ENCODE peak calls at places on chromosomes 12 and 14, in ten cellular contexts. F, K, J, L, P, C, S, Z, B and W are unnamed samples.
A peak's percentile ranks its signal among the peaks of the same experiment; 100 is the strongest.

GRCh38 chr12:3630111-3630510 is 122.8 kb downstream of the CRACR2A start:
- DNase-seq in F (no peak), K (no peak), J (no peak), L (no peak), P (no peak), C (no peak), S (no peak), Z (no peak), B (no peak), W (no peak)

GRCh38 chr12:54206807-54207206 is 18.0 kb upstream of the SMUG1 start:
- DNase-seq in F (no peak), K (no peak), J (no peak), L (no peak), P (no peak), C (no peak), S (no peak), Z (no peak), B (no peak), W (no peak)

GRCh38 chr12:124613151-124613585 is 45.8 kb upstream of the NCOR2 start:
- DNase-seq in F (peak; percentile 93), K (no peak), J (no peak), L (no peak), P (peak; percentile 58), C (no peak), S (no peak), Z (no peak), B (peak; percentile 78), W (no peak)

GRCh38 chr14:104598461-104599273 is 5.9 kb downstream of the TMEM179 start:
- DNase-seq in F (no peak), K (no peak), J (peak; percentile 55), L (no peak), P (no peak), C (no peak), S (no peak), Z (no peak), B (no peak), W (no peak)

GRCh38 chr12:49358548-49359141 is 8.6 kb upstream of the SPATS2 start:
- DNase-seq in F (peak; percentile 80), K (peak; percentile 52), J (peak; percentile 60), L (no peak), P (peak; percentile 64), C (peak; percentile 72), S (peak; percentile 79), Z (no peak), B (peak; percentile 76), W (peak; percentile 84)

GRCh38 chr12:32302218-32302826 is 97.0 kb upstream of the FGD4 start:
- DNase-seq in F (peak; percentile 33), K (no peak), J (no peak), L (no peak), P (peak; percentile 32), C (peak; percentile 33), S (peak; percentile 27), Z (no peak), B (peak; percentile 42), W (peak; percentile 36)

GRCh38 chr12:65827827-65828231 is 3.5 kb downstream of the HMGA2 start:
- DNase-seq in F (peak; percentile 57), K (no peak), J (no peak), L (no peak), P (no peak), C (no peak), S (no peak), Z (no peak), B (no peak), W (no peak)

GRCh38 chr12:108172033-108172432 is 42.9 kb downstream of the WSCD2 start:
- DNase-seq in F (no peak), K (no peak), J (no peak), L (no peak), P (no peak), C (no peak), S (no peak), Z (no peak), B (no peak), W (no peak)

GRCh38 chr14:53011053-53011462 is 60.2 kb upstream of the FERMT2 start:
- DNase-seq in F (peak; percentile 99), K (no peak), J (peak; percentile 86), L (peak; percentile 43), P (peak; percentile 96), C (peak; percentile 100), S (no peak), Z (no peak), B (peak; percentile 99), W (no peak)

GRCh38 chr14:58104808-58105207 is 47.2 kb downstream of the ARMH4 start:
- DNase-seq in F (peak; percentile 54), K (no peak), J (no peak), L (no peak), P (peak; percentile 76), C (peak; percentile 58), S (no peak), Z (no peak), B (peak; percentile 79), W (no peak)

GRCh38 chr12:91239497-91239896 is 56.9 kb upstream of the DCN start:
- DNase-seq in F (no peak), K (no peak), J (no peak), L (no peak), P (no peak), C (no peak), S (no peak), Z (no peak), B (no peak), W (no peak)

GRCh38 chr12:123024819-123025391 is 44.4 kb downstream of the ARL6IP4 start:
- DNase-seq in F (no peak), K (no peak), J (no peak), L (no peak), P (peak; percentile 61), C (peak; percentile 29), S (peak; percentile 31), Z (no peak), B (peak; percentile 58), W (no peak)

GRCh38 chr14:23578560-23579310 is at the start of gene JPH4:
- DNase-seq in F (no peak), K (no peak), J (no peak), L (no peak), P (peak; percentile 38), C (peak; percentile 31), S (peak; percentile 16), Z (no peak), B (no peak), W (no peak)

GRCh38 chr12:57475271-57476161 is 4.2 kb downstream of the ARHGAP9 start:
- DNase-seq in F (peak; percentile 41), K (no peak), J (no peak), L (peak; percentile 23), P (no peak), C (peak; percentile 39), S (no peak), Z (no peak), B (peak; percentile 21), W (no peak)

GRCh38 chr14:70425349-70425748 is 8.5 kb upstream of the SYNJ2BP start:
- DNase-seq in F (no peak), K (no peak), J (no peak), L (no peak), P (peak; percentile 3), C (no peak), S (no peak), Z (no peak), B (no peak), W (no peak)

GRCh38 chr12:50201987-50202521 is 34.9 kb upstream of the CERS5 start:
- DNase-seq in F (peak; percentile 59), K (no peak), J (no peak), L (no peak), P (peak; percentile 97), C (peak; percentile 100), S (no peak), Z (no peak), B (peak; percentile 83), W (peak; percentile 19)

GRCh38 chr12:10750385-10750727 is 27.2 kb upstream of the YBX3 start:
- DNase-seq in F (no peak), K (no peak), J (no peak), L (no peak), P (no peak), C (no peak), S (no peak), Z (no peak), B (no peak), W (no peak)

GRCh38 chr12:126897102-126897501 is 1369.9 kb upstream of the TMEM132C start:
- DNase-seq in F (no peak), K (no peak), J (no peak), L (no peak), P (no peak), C (no peak), S (no peak), Z (no peak), B (no peak), W (no peak)

GRCh38 chr14:68772761-68773381 is 20.0 kb downstream of the ZFP36L1 start:
- DNase-seq in F (no peak), K (no peak), J (no peak), L (no peak), P (no peak), C (no peak), S (no peak), Z (no peak), B (no peak), W (no peak)

GRCh38 chr12:69479675-69480074 is 9.5 kb downstream of the FRS2 start:
- DNase-seq in F (no peak), K (no peak), J (no peak), L (no peak), P (no peak), C (no peak), S (no peak), Z (no peak), B (no peak), W (no peak)

GRCh38 chr12:116146386-116146785 is 131.1 kb downstream of the MED13L start:
- DNase-seq in F (no peak), K (no peak), J (no peak), L (no peak), P (peak; percentile 36), C (no peak), S (no peak), Z (no peak), B (no peak), W (no peak)

GRCh38 chr14:83085725-83086124 is 1552.1 kb upstream of the SEL1L start:
- DNase-seq in F (no peak), K (no peak), J (no peak), L (no peak), P (no peak), C (no peak), S (no peak), Z (no peak), B (no peak), W (no peak)

GRCh38 chr12:95054206-95054605 is 19.2 kb downstream of the NR2C1 start:
- DNase-seq in F (peak; percentile 11), K (no peak), J (no peak), L (no peak), P (no peak), C (no peak), S (no peak), Z (no peak), B (no peak), W (no peak)

GRCh38 chr12:66598081-66598480 is 80.8 kb downstream of the GRIP1 start:
- DNase-seq in F (no peak), K (no peak), J (no peak), L (no peak), P (no peak), C (no peak), S (no peak), Z (no peak), B (no peak), W (no peak)

GRCh38 chr12:44875954-44876553 is at the start of gene NELL2:
- DNase-seq in F (peak; percentile 38), K (peak; percentile 56), J (peak; percentile 62), L (peak; percentile 13), P (peak; percentile 22), C (peak; percentile 34), S (peak; percentile 77), Z (peak; percentile 54), B (peak; percentile 10), W (peak; percentile 82)

GRCh38 chr14:45112886-45113772 is 21.2 kb downstream of the FKBP3 start:
- DNase-seq in F (peak; percentile 21), K (no peak), J (no peak), L (no peak), P (no peak), C (peak; percentile 26), S (no peak), Z (no peak), B (peak; percentile 19), W (no peak)

GRCh38 chr12:45660330-45660729 is 69.2 kb upstream of the ARID2 start:
- DNase-seq in F (peak; percentile 74), K (no peak), J (no peak), L (peak; percentile 18), P (peak; percentile 82), C (peak; percentile 86), S (no peak), Z (no peak), B (peak; percentile 82), W (no peak)

GRCh38 chr12:18828483-18828882 is 90.6 kb downstream of the CAPZA3 start:
- DNase-seq in F (no peak), K (no peak), J (no peak), L (no peak), P (no peak), C (no peak), S (no peak), Z (no peak), B (no peak), W (no peak)